ENCODE peak calls at places on chromosomes 11 and 22, in ten cellular contexts. S is COR-L47; K is neural progenitor cell; G is iris pigment epithelial cell; L is EL; J is NCI-H2107; W is stimulated activated CD4-positive, alpha-beta T cell treated with anti-CD3 and anti-CD28 coated beads, Interleukin-1b, Interleukin-23, amount 100 ng/mL, for 24 hours; B is nephron progenitor cell; N is A172; T is M059J. P is an unnamed sample.

GRCh38 chr22:22074634-22075381 is 92.2 kb upstream of the TOP3B start:
- DNase-seq in S (no peak), K (no peak), G (no peak), L (peak; percentile 8), J (no peak), W (no peak), B (no peak), N (peak; percentile 59), T (no peak), P (no peak)

GRCh38 chr11:95337175-95337957 is 106.4 kb upstream of the SESN3 start:
- DNase-seq in S (no peak), K (peak; percentile 90), G (peak; percentile 61), L (peak; percentile 23), J (no peak), W (peak; percentile 28), B (peak; percentile 22), N (no peak), T (peak; percentile 3), P (no peak)

GRCh38 chr11:131495417-131495816 is 125.0 kb downstream of the NTM start:
- DNase-seq in S (no peak), K (no peak), G (no peak), L (no peak), J (no peak), W (no peak), B (no peak), N (no peak), T (no peak), P (no peak)

GRCh38 chr22:21815958-21816357 is 51.5 kb downstream of the MAPK1 start:
- DNase-seq in S (no peak), K (no peak), G (no peak), L (no peak), J (no peak), W (no peak), B (no peak), N (no peak), T (no peak), P (no peak)

GRCh38 chr22:48782817-48783511 is 1044.7 kb downstream of the BRD1 start:
- DNase-seq in S (no peak), K (peak; percentile 73), G (no peak), L (no peak), J (no peak), W (no peak), B (no peak), N (no peak), T (no peak), P (no peak)

GRCh38 chr22:39136317-39136716 is 16.2 kb downstream of the CBX7 start:
- DNase-seq in S (no peak), K (no peak), G (no peak), L (no peak), J (no peak), W (no peak), B (no peak), N (no peak), T (no peak), P (no peak)

GRCh38 chr22:42202048-42202447 is 68.4 kb downstream of the TCF20 start:
- DNase-seq in S (no peak), K (no peak), G (no peak), L (no peak), J (no peak), W (no peak), B (no peak), N (no peak), T (no peak), P (no peak)

GRCh38 chr22:48742556-48743343 is 1084.9 kb downstream of the BRD1 start:
- DNase-seq in S (no peak), K (no peak), G (no peak), L (no peak), J (no peak), W (no peak), B (no peak), N (no peak), T (no peak), P (no peak)

GRCh38 chr11:47797633-47798032 is 30.5 kb upstream of the FNBP4 start:
- DNase-seq in S (no peak), K (no peak), G (peak; percentile 89), L (peak; percentile 78), J (no peak), W (peak; percentile 42), B (no peak), N (peak; percentile 91), T (peak; percentile 93), P (no peak)

GRCh38 chr22:39300198-39300830 is 19.1 kb downstream of the RPL3 start:
- DNase-seq in S (no peak), K (no peak), G (no peak), L (peak; percentile 43), J (no peak), W (no peak), B (no peak), N (no peak), T (peak; percentile 61), P (no peak)

GRCh38 chr11:78812513-78813293 is 238.0 kb upstream of the NARS2 start:
- DNase-seq in S (no peak), K (peak; percentile 44), G (no peak), L (no peak), J (no peak), W (no peak), B (no peak), N (no peak), T (peak; percentile 24), P (no peak)

GRCh38 chr11:34235189-34235588 is 122.6 kb downstream of the ABTB2 start:
- DNase-seq in S (no peak), K (no peak), G (no peak), L (no peak), J (no peak), W (no peak), B (no peak), N (no peak), T (no peak), P (no peak)

GRCh38 chr11:126585388-126586302 is 230.2 kb downstream of the ST3GAL4 start:
- DNase-seq in S (peak; percentile 87), K (peak; percentile 58), G (peak; percentile 92), L (peak; percentile 97), J (peak; percentile 76), W (no peak), B (peak; percentile 48), N (peak; percentile 84), T (peak; percentile 79), P (peak; percentile 70)

GRCh38 chr22:37043828-37044538 is 7.6 kb upstream of the KCTD17 start:
- DNase-seq in S (peak; percentile 77), K (peak; percentile 55), G (peak; percentile 44), L (peak; percentile 49), J (no peak), W (no peak), B (peak; percentile 64), N (peak; percentile 48), T (peak; percentile 49), P (no peak)

GRCh38 chr22:49512471-49512870 is 315.2 kb downstream of the BRD1 start:
- DNase-seq in S (peak; percentile 77), K (no peak), G (no peak), L (no peak), J (no peak), W (no peak), B (no peak), N (no peak), T (no peak), P (no peak)

GRCh38 chr11:10762913-10763421 is 11.9 kb downstream of the CTR9 start:
- DNase-seq in S (no peak), K (no peak), G (no peak), L (no peak), J (no peak), W (no peak), B (no peak), N (no peak), T (no peak), P (no peak)

GRCh38 chr11:113833151-113833550 is 42.2 kb downstream of the USP28 start:
- DNase-seq in S (no peak), K (no peak), G (no peak), L (no peak), J (no peak), W (no peak), B (no peak), N (no peak), T (no peak), P (no peak)

GRCh38 chr11:69078930-69079607 is 30.3 kb downstream of the TPCN2 start:
- DNase-seq in S (no peak), K (no peak), G (no peak), L (no peak), J (no peak), W (no peak), B (no peak), N (no peak), T (no peak), P (no peak)

GRCh38 chr11:15035283-15035682 is 38.1 kb upstream of the CALCB start:
- DNase-seq in S (no peak), K (peak; percentile 45), G (no peak), L (no peak), J (peak; percentile 24), W (no peak), B (no peak), N (no peak), T (no peak), P (peak; percentile 69)

GRCh38 chr11:81237139-81237538 is 1496.5 kb downstream of the FAM181B start:
- DNase-seq in S (peak; percentile 15), K (peak; percentile 62), G (peak; percentile 57), L (no peak), J (no peak), W (no peak), B (peak; percentile 4), N (peak; percentile 57), T (peak; percentile 42), P (peak; percentile 9)

GRCh38 chr11:34650528-34650927 is 29.6 kb downstream of the EHF start:
- DNase-seq in S (no peak), K (no peak), G (peak; percentile 79), L (no peak), J (no peak), W (peak; percentile 80), B (no peak), N (no peak), T (no peak), P (no peak)

GRCh38 chr11:19827399-19828135 is 114.9 kb downstream of the NAV2 start:
- DNase-seq in S (no peak), K (peak; percentile 73), G (no peak), L (no peak), J (no peak), W (no peak), B (no peak), N (no peak), T (peak; percentile 25), P (no peak)

GRCh38 chr11:123653997-123654565 is 343 bp downstream of the SCN3B start:
- DNase-seq in S (peak; percentile 33), K (peak; percentile 74), G (peak; percentile 63), L (peak; percentile 49), J (no peak), W (no peak), B (peak; percentile 79), N (peak; percentile 6), T (peak; percentile 48), P (peak; percentile 59)

GRCh38 chr22:20238567-20239062 is 29.5 kb downstream of the RTN4R start:
- DNase-seq in S (peak; percentile 57), K (peak; percentile 85), G (no peak), L (peak; percentile 36), J (no peak), W (peak; percentile 51), B (peak; percentile 64), N (peak; percentile 9), T (peak; percentile 12), P (no peak)

GRCh38 chr11:9691865-9692264 is 28.0 kb downstream of the SWAP70 start:
- DNase-seq in S (no peak), K (no peak), G (peak; percentile 62), L (peak; percentile 60), J (no peak), W (no peak), B (no peak), N (peak; percentile 46), T (peak; percentile 63), P (no peak)

GRCh38 chr22:23675502-23676415 is 15.1 kb upstream of the RGL4 start:
- DNase-seq in S (no peak), K (no peak), G (no peak), L (peak; percentile 28), J (no peak), W (no peak), B (no peak), N (peak; percentile 16), T (no peak), P (no peak)

GRCh38 chr22:32897400-32897799 is 95.9 kb downstream of the TIMP3 start:
- DNase-seq in S (no peak), K (no peak), G (peak; percentile 59), L (peak; percentile 80), J (no peak), W (no peak), B (no peak), N (peak; percentile 72), T (peak; percentile 92), P (no peak)

GRCh38 chr11:133712235-133712634 is 133.1 kb downstream of the SPATA19 start:
- DNase-seq in S (no peak), K (no peak), G (no peak), L (no peak), J (no peak), W (no peak), B (no peak), N (no peak), T (no peak), P (no peak)